ENCODE peak calls at places on chromosomes 11 and 22, in four cellular contexts. C is GM12878, O is HepG2, W is K562. D is an unnamed sample.

GRCh38 chr11:14672635-14673034 is 29.0 kb downstream of the PDE3B start:
- DNase-seq in C (no peak), W (no peak), O (no peak), D (no peak)

GRCh38 chr22:29144786-29145160 is 60.9 kb upstream of the EMID1 start:
- DNase-seq in C (no peak), W (no peak), O (no peak), D (no peak)

GRCh38 chr11:55658031-55658573 is 3.9 kb upstream of the OR4C6 start:
- DNase-seq in O (no peak), W (no peak), C (peak), D (no peak)

GRCh38 chr11:121841487-121842167 is 274.4 kb downstream of the BLID start:
- DNase-seq in W (no peak), O (peak), C (no peak), D (no peak)

GRCh38 chr11:118212131-118212725 is 12.6 kb downstream of the JAML start:
- DNase-seq in O (peak), C (no peak), W (peak), D (no peak)

GRCh38 chr11:47348131-47348802 is 4.2 kb downstream of the MYBPC3 start:
- DNase-seq in O (no peak), C (no peak), W (no peak), D (no peak)

GRCh38 chr22:47122441-47123000 is 360.1 kb downstream of the TBC1D22A start:
- DNase-seq in W (no peak), O (no peak), C (no peak), D (no peak)

GRCh38 chr22:18110194-18110943 is at the start of gene TUBA8:
- DNase-seq in W (no peak), C (no peak), O (no peak), D (peak)

GRCh38 chr11:117222991-117223740 is 8.7 kb downstream of the PCSK7 start:
- DNase-seq in W (no peak), C (no peak), O (no peak), D (no peak)

GRCh38 chr11:60985991-60986915 is 14.8 kb downstream of the CD6 start:
- DNase-seq in C (no peak), W (no peak), O (no peak), D (no peak)

GRCh38 chr11:70014291-70014690 is 63.8 kb upstream of the ANO1 start:
- DNase-seq in O (no peak), W (no peak), C (no peak), D (no peak)

GRCh38 chr22:22754961-22755777 is 110.8 kb downstream of the GGTLC2 start:
- DNase-seq in W (no peak), C (no peak), O (no peak), D (no peak)

GRCh38 chr11:134120143-134120850 is 51.4 kb downstream of the JAM3 start:
- DNase-seq in O (no peak), C (no peak), W (no peak), D (no peak)

GRCh38 chr11:86183694-86184093 is 60.9 kb upstream of the EED start:
- DNase-seq in C (no peak), O (no peak), W (peak), D (no peak)

GRCh38 chr22:28801845-28802594 is 1.7 kb upstream of the XBP1 start:
- DNase-seq in W (peak), O (peak), C (no peak), D (no peak)

GRCh38 chr11:82719316-82719715 is 14.3 kb downstream of the FAM181B start:
- DNase-seq in O (no peak), W (no peak), C (no peak), D (no peak)

GRCh38 chr11:109972181-109972715 is 120.9 kb upstream of the ZC3H12C start:
- DNase-seq in C (peak), O (no peak), W (no peak), D (no peak)

GRCh38 chr11:1055990-1056771 is 18.5 kb upstream of the MUC2 start:
- DNase-seq in O (no peak), W (no peak), C (no peak), D (no peak)

GRCh38 chr22:31106001-31106571 is 1.3 kb downstream of the SELENOM start:
- DNase-seq in W (no peak), C (no peak), O (no peak), D (no peak)

GRCh38 chr11:66638177-66639065 is at the start of gene RBM4:
- DNase-seq in O (peak), C (peak), W (peak), D (peak)
- TF ChIP-seq ZBTB33 in O (no peak), C (no peak), W (no peak), D (no peak)

DNA sequence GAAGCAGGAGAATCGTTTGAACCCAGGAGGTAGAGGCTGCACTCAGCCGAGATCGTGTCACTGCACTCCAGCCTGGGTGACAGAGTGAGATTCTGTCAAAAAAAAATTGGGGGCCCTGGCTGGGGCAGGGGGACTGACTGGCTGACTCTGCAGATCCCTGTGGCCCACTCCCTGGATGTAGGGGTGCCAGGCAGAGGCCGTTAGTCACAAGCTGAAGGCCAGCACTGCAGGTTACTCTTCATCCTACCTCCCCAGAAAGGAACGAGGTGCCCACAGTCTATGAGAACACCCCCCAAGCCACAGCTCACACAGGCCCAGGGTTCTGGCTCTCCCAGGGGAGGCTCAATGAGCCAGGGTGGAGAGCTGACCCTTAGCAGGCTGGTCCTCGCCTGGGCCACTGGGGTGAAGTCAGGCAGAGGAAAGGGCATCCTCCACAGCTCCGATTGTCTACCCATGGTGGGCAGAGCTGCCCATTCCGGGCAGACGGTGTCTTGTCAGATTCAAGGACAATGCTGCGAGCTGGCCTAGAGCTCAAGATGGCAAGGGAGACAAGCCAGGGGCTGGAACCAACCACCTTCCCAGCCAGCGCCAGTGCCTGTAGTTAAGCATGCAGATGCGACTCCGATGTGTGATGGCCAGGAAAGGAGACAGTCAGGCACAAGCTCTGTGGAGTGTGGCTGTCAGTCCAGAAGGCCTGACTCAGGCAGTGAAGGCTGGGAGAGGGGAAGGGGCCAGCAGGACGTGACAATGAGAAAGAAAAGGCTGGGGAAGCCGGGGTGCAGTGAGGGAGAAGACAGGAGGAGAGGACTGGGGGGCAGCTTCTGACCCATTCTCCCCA is 12.4 kb downstream of the C11orf24 start:
- DNase-seq in W (no peak), C (no peak), O (no peak), D (no peak)
- H3K27ac ChIP-seq in W (no peak), C (no peak), O (peak), D (no peak)

GRCh38 chr11:8288824-8289223 is 25.1 kb upstream of the LMO1 start:
- DNase-seq in O (no peak), W (no peak), C (no peak), D (no peak)

GRCh38 chr11:8291421-8292350 is 28.0 kb upstream of the LMO1 start:
- DNase-seq in C (no peak), W (no peak), O (no peak), D (no peak)

GRCh38 chr11:8288166-8288772 is 24.6 kb upstream of the LMO1 start:
- DNase-seq in C (no peak), W (no peak), O (no peak), D (no peak)

GRCh38 chr11:8289426-8290047 is 25.9 kb upstream of the LMO1 start:
- DNase-seq in W (no peak), O (no peak), C (no peak), D (no peak)

DNA sequence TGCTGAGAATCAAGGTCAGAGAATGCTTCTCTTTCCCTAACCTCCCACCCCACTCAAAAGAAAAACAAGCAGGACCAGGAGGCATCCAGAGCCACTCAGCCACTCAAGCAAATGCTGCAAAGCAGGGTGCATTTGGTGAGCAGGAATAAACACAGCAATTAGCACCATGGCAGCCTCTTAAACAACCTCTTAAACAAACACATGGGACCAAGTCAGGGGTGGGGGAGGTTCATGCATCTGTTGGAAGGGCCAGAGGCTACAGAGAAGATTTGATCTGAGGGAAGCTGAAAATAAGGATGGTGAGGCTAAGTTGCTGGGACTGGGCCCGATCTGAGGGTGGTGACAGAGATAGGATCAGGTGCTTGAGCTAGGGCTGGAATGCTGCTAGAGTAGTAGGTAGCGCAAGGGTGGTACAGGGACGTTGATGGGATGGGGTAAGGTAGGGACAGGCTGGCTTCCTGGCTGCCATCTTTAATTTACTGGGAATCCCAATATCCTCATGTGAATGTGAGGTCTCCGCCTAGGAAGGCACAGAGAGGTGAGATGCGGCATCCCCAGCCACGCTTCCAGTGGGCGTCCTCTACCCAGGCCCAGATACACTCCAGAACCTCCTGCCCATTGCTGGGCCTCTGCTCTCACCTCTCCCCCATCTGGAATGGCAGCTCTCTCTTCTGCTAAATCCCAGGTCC is 26.6 kb upstream of the LMO1 start:
- DNase-seq in C (no peak), W (no peak), O (no peak), D (peak)
- TF ChIP-seq CHD2 in C (no peak), W (no peak), O (no peak), D (no peak)

GRCh38 chr11:31387379-31387778 is 17.7 kb downstream of the DNAJC24 start:
- DNase-seq in O (no peak), W (no peak), C (no peak), D (no peak)
- TF ChIP-seq ZBTB33 in O (no peak), W (no peak), C (no peak), D (no peak)

GRCh38 chr11:126360049-126360446 is 4.6 kb downstream of the ST3GAL4 start:
- DNase-seq in O (no peak), C (no peak), W (no peak), D (no peak)

GRCh38 chr11:126358763-126359160 is 3.3 kb downstream of the ST3GAL4 start:
- DNase-seq in O (no peak), C (no peak), W (no peak), D (no peak)

GRCh38 chr11:126361400-126361799 is 5.9 kb downstream of the ST3GAL4 start:
- DNase-seq in C (no peak), W (no peak), O (no peak), D (no peak)

GRCh38 chr11:126357969-126358762 is 2.7 kb downstream of the ST3GAL4 start:
- DNase-seq in C (no peak), O (peak), W (no peak), D (no peak)

GRCh38 chr11:126359431-126360048 is 4.1 kb downstream of the ST3GAL4 start:
- DNase-seq in W (no peak), C (no peak), O (no peak), D (peak)
- H3K27ac ChIP-seq in W (no peak), C (no peak), O (no peak), D (peak)

GRCh38 chr22:46072981-46073682 is 77.2 kb upstream of the PPARA start:
- DNase-seq in O (no peak), W (no peak), C (no peak), D (no peak)

GRCh38 chr22:46073683-46074504 is 76.4 kb upstream of the PPARA start:
- DNase-seq in O (no peak), C (no peak), W (no peak), D (no peak)

GRCh38 chr22:46071451-46072029 is 78.8 kb upstream of the PPARA start:
- DNase-seq in C (no peak), O (no peak), W (no peak), D (peak)

GRCh38 chr22:46070722-46071450 is 79.4 kb upstream of the PPARA start:
- DNase-seq in C (no peak), O (no peak), W (no peak), D (peak)

GRCh38 chr22:46072030-46072881 is 78.1 kb upstream of the PPARA start:
- DNase-seq in W (no peak), O (no peak), C (no peak), D (no peak)
- TF ChIP-seq CHD2 in W (no peak), O (no peak), C (no peak), D (no peak)

GRCh38 chr11:93849751-93850584 is 450 bp downstream of the VSTM5 start:
- DNase-seq in W (peak), C (no peak), O (no peak), D (peak)
- TF ChIP-seq ZBTB33 in W (no peak), C (no peak), O (no peak), D (no peak)

GRCh38 chr11:18106688-18107087 is 806 bp upstream of the SAAL1 start:
- DNase-seq in O (no peak), C (no peak), W (no peak), D (no peak)

GRCh38 chr11:18100926-18101656 is 4.8 kb downstream of the SAAL1 start:
- DNase-seq in W (no peak), C (no peak), O (no peak), D (no peak)

GRCh38 chr11:18105086-18105801 is 638 bp downstream of the SAAL1 start:
- DNase-seq in O (no peak), W (peak), C (no peak), D (no peak)

GRCh38 chr11:18108254-18108653 is 2.4 kb upstream of the SAAL1 start:
- DNase-seq in O (no peak), W (no peak), C (no peak), D (no peak)

DNA sequence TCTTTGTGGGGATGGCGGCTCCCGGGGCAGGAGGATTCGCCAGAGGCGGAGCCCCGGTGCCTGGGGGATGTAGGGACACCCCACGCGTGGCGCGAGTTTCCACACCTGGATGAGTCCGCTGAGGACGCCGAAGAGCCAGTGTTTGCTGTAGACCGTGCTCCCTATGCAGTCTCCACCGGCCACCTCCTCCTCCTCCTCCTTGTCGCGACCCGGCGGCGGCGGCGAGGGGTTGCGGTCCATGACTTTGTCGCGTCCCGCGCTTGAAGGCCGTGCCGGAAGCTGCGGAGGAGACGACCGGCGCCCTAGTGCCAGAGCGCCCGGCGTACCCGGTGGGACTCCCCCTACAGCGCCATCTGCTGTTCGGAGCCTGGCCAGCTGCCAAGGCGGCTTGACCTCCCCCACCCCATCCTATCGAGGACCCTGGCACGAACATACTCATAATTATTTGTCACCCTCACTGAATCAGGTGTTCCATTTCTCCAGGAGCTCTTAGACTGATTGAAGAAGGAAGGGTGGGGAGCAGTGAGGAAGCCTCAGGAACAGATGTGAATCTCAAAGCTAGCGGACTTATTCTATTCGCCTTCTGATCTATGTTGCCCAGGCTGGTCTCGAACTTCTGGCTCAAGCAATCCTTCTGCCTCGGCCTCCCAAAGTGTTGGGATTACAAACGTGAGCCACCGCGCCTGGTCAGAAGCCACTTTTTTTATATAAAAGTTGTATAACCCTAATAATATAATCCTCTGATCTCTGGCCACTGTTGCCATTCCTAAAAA is at the start of gene SAAL1:
- DNase-seq in W (peak), C (peak), O (peak), D (peak)
- H3K27ac ChIP-seq in W (peak), C (peak), O (peak), D (peak)

GRCh38 chr11:3230636-3231549 is 1.3 kb downstream of the MRGPRE start:
- DNase-seq in W (no peak), C (no peak), O (no peak), D (peak)

GRCh38 chr11:3231851-3232744 is at the start of gene MRGPRE:
- DNase-seq in C (no peak), W (peak), O (no peak), D (peak)

GRCh38 chr11:3232956-3233355 is 739 bp upstream of the MRGPRE start:
- DNase-seq in O (no peak), C (no peak), W (no peak), D (no peak)

GRCh38 chr11:3229673-3230630 is 2.3 kb downstream of the MRGPRE start:
- DNase-seq in O (no peak), C (no peak), W (no peak), D (peak)

GRCh38 chr11:3231550-3231850 is 717 bp downstream of the MRGPRE start:
- DNase-seq in W (no peak), O (no peak), C (no peak), D (no peak)
- TF ChIP-seq CHD2 in W (no peak), O (no peak), C (no peak), D (no peak)

DNA sequence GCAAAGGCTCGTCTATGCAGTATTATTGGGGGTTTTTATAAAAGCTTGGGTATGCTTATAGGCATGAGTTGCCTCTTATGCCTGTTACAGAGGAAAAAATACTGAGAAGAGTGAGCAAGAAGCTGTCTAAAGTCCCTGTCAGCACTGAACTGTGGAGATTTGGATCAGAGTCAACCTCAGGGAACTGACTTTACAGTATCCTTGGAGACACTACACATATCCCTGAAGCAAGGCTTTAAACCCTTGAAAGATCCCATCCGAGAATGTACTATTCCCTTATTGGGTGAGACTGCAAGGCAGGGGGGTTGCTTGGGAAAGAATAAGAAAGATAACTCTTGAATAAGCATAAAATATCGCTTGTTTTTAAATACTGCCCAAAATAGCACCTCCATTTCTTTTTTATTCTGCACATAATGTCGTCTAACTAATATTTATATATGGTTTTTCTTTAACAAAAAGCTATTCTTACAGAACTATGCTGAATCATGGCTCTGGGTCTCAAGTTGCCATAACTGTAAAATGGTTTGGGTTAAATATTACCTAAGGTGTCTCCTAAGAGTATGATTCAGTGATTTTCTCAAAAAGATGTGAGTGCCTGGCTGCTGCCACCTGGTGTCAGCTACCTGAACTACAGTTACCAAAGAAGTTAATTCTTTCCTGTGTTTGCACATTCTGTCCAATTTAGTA is 1062.8 kb downstream of the DLG2 start:
- DNase-seq in C (no peak), W (peak), O (peak), D (peak)
- TF ChIP-seq ZBTB33 in C (no peak), W (no peak), O (no peak), D (no peak)

D was measured in SK-N-SH.